ENCODE peak calls at places on chromosomes 6 and 20, in six cellular contexts. Y is NCI-H1417 treated with DMSO at 0.1 percent for 48 hours, T is B cell, A is activated T-cell treated with anti-CD3 and anti-CD28 coated beads for 1 hour, E is foreskin melanocyte, X is ACHN. G is an unnamed sample.

GRCh38 chr6:159836294-159837140 is 36.4 kb downstream of the PNLDC1 start:
- DNase-seq in T (no peak), A (no peak), E (no peak), X (no peak), Y (no peak), G (no peak)

GRCh38 chr20:45128066-45128465 is 3.8 kb upstream of the WFDC12 start:
- DNase-seq in E (peak; percentile 3), X (no peak), Y (no peak), A (no peak), T (no peak), G (no peak)

GRCh38 chr6:14673201-14673600 is 555.6 kb downstream of the CD83 start:
- DNase-seq in A (no peak), E (no peak), Y (no peak), X (no peak), T (no peak), G (no peak)

GRCh38 chr20:31815408-31816188 is 3.6 kb upstream of the MYLK2 start:
- DNase-seq in A (no peak), Y (no peak), E (no peak), T (no peak), X (no peak), G (no peak)

GRCh38 chr20:25360631-25361286 is 29.9 kb downstream of the ABHD12 start:
- DNase-seq in X (peak; percentile 19), A (no peak), E (no peak), T (no peak), Y (no peak), G (no peak)

GRCh38 chr6:37860226-37860839 is 40.8 kb downstream of the ZFAND3 start:
- DNase-seq in X (peak; percentile 55), Y (no peak), T (no peak), A (no peak), E (peak; percentile 29), G (no peak)

GRCh38 chr6:37536462-37537225 is 37.0 kb upstream of the CCDC167 start:
- DNase-seq in T (peak; percentile 55), E (no peak), A (no peak), X (no peak), Y (no peak), G (no peak)

GRCh38 chr6:4575724-4576123 is 200.5 kb upstream of the CDYL start:
- DNase-seq in A (no peak), E (no peak), T (no peak), X (no peak), Y (no peak), G (no peak)